ENCODE peak calls at places on chromosomes 11 and 22, in nine cellular contexts. V is left ventricle myocardium inferior, T is PC-3, H is mucosa of descending colon, S is fibroblast of lung, R is GM23338, Q is neuronal stem cell, G is OCI-LY7, Y is kidney. Z is an unnamed sample.
A peak's percentile ranks its signal among the peaks of the same experiment; 100 is the strongest.

GRCh38 chr11:128915148-128915519 is 24.0 kb downstream of the KCNJ5 start:
- DNase-seq in T (no peak), Y (no peak), Q (no peak), H (no peak), G (no peak), V (peak; percentile 7), R (no peak), S (no peak), Z (no peak)

GRCh38 chr11:126646701-126647209 is 291.3 kb downstream of the ST3GAL4 start:
- DNase-seq in Y (no peak), R (no peak), S (no peak), V (no peak), Q (no peak), G (no peak), T (no peak), H (no peak), Z (no peak)

GRCh38 chr11:79060081-79060480 is 380.7 kb downstream of the TENM4 start:
- DNase-seq in S (no peak), Q (no peak), R (no peak), T (no peak), G (no peak), Y (no peak), H (no peak), V (no peak), Z (no peak)

GRCh38 chr22:39545310-39546063 is 12.9 kb upstream of the RPS19BP1 start:
- DNase-seq in V (no peak), T (no peak), H (no peak), Y (no peak), S (peak; percentile 29), R (peak; percentile 91), Q (peak; percentile 73), G (no peak), Z (peak; percentile 76)

GRCh38 chr11:87296627-87297026 is 258.9 kb downstream of the TMEM135 start:
- DNase-seq in S (no peak), Q (no peak), T (no peak), Y (no peak), V (no peak), H (no peak), R (no peak), G (no peak), Z (no peak)

GRCh38 chr11:18749681-18750319 is 23.8 kb upstream of the IGSF22 start:
- DNase-seq in H (no peak), G (no peak), S (peak; percentile 61), Q (no peak), R (peak; percentile 47), Y (no peak), V (no peak), T (peak; percentile 82), Z (no peak)

GRCh38 chr11:73384871-73385692 is 8.9 kb downstream of the RELT start:
- DNase-seq in R (no peak), Y (peak; percentile 81), S (no peak), T (no peak), G (peak; percentile 89), V (peak; percentile 65), Q (no peak), H (peak; percentile 85), Z (peak; percentile 38)

GRCh38 chr11:67298786-67299185 is 4.5 kb upstream of the SSH3 start:
- DNase-seq in H (no peak), Y (peak; percentile 40), G (no peak), T (no peak), V (no peak), Q (no peak), R (no peak), S (no peak), Z (no peak)

GRCh38 chr11:76245720-76246119 is 39.4 kb upstream of the WNT11 start:
- DNase-seq in H (peak; percentile 19), S (no peak), G (no peak), V (no peak), R (no peak), Y (peak; percentile 48), T (no peak), Q (no peak), Z (no peak)

GRCh38 chr11:11211186-11211585 is 141.9 kb downstream of the CSNK2A3 start:
- DNase-seq in V (no peak), H (no peak), Y (no peak), Q (no peak), T (no peak), S (no peak), R (no peak), G (no peak), Z (no peak)

GRCh38 chr22:43276311-43276710 is 66.9 kb downstream of the SCUBE1 start:
- DNase-seq in R (no peak), Y (no peak), S (no peak), H (no peak), G (no peak), Q (no peak), V (no peak), T (no peak), Z (no peak)

GRCh38 chr22:23537421-23537820 is 42.7 kb downstream of the IGLL1 start:
- DNase-seq in G (no peak), Y (no peak), S (no peak), Q (no peak), T (no peak), R (no peak), H (no peak), V (no peak), Z (peak; percentile 76)

GRCh38 chr11:99645934-99646333 is 625.2 kb downstream of the CNTN5 start:
- DNase-seq in Y (no peak), R (no peak), T (no peak), G (no peak), V (no peak), S (no peak), H (no peak), Q (no peak), Z (no peak)

GRCh38 chr11:69981119-69981770 is 96.9 kb upstream of the ANO1 start:
- DNase-seq in T (no peak), V (no peak), R (no peak), H (no peak), G (no peak), Y (peak; percentile 32), Q (no peak), S (no peak), Z (peak; percentile 23)

GRCh38 chr22:43273902-43274484 is 69.2 kb downstream of the SCUBE1 start:
- DNase-seq in S (peak; percentile 60), Y (no peak), G (peak; percentile 55), T (peak; percentile 54), V (no peak), Q (peak; percentile 54), R (peak; percentile 84), H (no peak), Z (peak; percentile 67)

GRCh38 chr11:83827520-83827919 is 541.4 kb upstream of the CCDC90B start:
- DNase-seq in S (no peak), G (no peak), T (no peak), R (no peak), V (no peak), Y (no peak), H (no peak), Q (no peak), Z (no peak)

GRCh38 chr22:49789289-49790141 is 38.2 kb downstream of the BRD1 start:
- DNase-seq in Y (peak; percentile 79), G (no peak), H (peak; percentile 55), R (no peak), S (peak; percentile 53), T (no peak), Q (no peak), V (peak; percentile 65), Z (no peak)

GRCh38 chr22:49786976-49787843 is 40.5 kb downstream of the BRD1 start:
- DNase-seq in R (no peak), V (peak; percentile 16), S (no peak), G (no peak), Q (no peak), H (peak; percentile 25), Y (peak; percentile 62), T (no peak), Z (no peak)

GRCh38 chr22:49788492-49788891 is 39.2 kb downstream of the BRD1 start:
- DNase-seq in H (peak; percentile 70), R (no peak), G (no peak), Q (no peak), Y (peak; percentile 93), T (no peak), V (peak; percentile 79), S (peak; percentile 21), Z (peak; percentile 58)

GRCh38 chr22:49785841-49786451 is 41.7 kb downstream of the BRD1 start:
- DNase-seq in Q (no peak), G (no peak), H (peak; percentile 19), R (no peak), T (no peak), S (no peak), V (peak; percentile 13), Y (peak; percentile 30), Z (no peak)

GRCh38 chr22:49787861-49788260 is 39.8 kb downstream of the BRD1 start:
- DNase-seq in Y (no peak), R (no peak), T (no peak), V (no peak), Q (no peak), H (no peak), S (no peak), G (no peak), Z (no peak)
- H3K36me3 ChIP-seq in Y (peaks cover 26% of the 10 kb centered on the region), R (no peaks in the 10 kb centered on the region), T (peaks cover 10% of the 10 kb centered on the region), V (peaks cover 34% of the 10 kb centered on the region), Q (peaks cover 66% of the 10 kb centered on the region), H (peaks cover 8% of the 10 kb centered on the region), S (peaks cover 21% of the 10 kb centered on the region), G (peaks cover 73% of the 10 kb centered on the region), Z (no peaks in the 10 kb centered on the region)

DNA sequence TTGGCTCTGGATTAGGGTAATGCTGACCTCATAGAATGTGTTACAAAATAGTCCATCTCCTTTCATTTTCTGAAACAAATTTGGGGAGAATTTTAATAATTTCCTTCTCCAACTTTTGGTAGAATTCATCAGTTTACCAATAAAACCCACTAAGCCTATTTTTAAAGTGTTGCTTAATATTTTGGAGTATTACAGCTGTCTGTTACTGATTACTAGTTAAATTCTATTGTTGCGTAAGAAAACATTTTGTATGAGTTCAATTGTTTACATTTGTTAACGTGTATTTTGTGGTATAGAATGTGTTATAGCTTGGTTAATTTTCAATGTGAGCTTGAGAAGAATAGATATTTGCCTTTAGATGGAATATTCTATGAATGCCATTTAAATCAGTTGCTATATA is 11.6 kb downstream of the TRIM22 start:
- DNase-seq in Q (no peak), Y (no peak), T (no peak), S (no peak), H (no peak), G (no peak), V (no peak), R (no peak), Z (no peak)
- H3K36me3 ChIP-seq in Q (peaks cover 1% of the 10 kb centered on the region), Y (no peaks in the 10 kb centered on the region), T (no peaks in the 10 kb centered on the region), S (peaks cover 6% of the 10 kb centered on the region), H (no peaks in the 10 kb centered on the region), G (peaks cover 65% of the 10 kb centered on the region), V (peaks cover 76% of the 10 kb centered on the region), R (peaks cover 18% of the 10 kb centered on the region), Z (no peaks in the 10 kb centered on the region)

DNA sequence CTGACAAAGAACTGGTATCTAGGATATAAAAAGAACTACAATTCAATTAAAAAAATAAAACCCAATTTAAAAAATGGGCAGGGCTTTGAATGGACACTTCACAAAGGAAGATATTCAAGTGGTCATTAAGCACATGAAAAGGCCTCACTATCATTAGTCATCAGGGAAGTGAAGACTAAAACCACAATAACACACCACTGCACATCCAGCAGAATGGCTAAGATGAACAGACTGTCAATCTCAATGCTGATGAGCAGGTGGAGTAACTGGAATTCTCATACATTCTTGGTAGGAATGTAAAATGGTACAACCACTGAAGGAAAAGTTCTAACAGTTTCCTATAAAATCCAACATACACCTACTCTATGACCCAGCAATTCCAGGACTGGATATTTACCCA is 8.9 kb downstream of the HPS4 start:
- DNase-seq in S (no peak), Q (no peak), T (peak; percentile 47), Y (no peak), V (no peak), G (no peak), H (no peak), R (no peak), Z (no peak)
- H3K36me3 ChIP-seq in S (peaks cover 12% of the 10 kb centered on the region), Q (peaks cover 34% of the 10 kb centered on the region), T (peaks cover 15% of the 10 kb centered on the region), Y (peaks cover 54% of the 10 kb centered on the region), V (peaks cover 83% of the 10 kb centered on the region), G (peaks cover 92% of the 10 kb centered on the region), H (peaks cover 4% of the 10 kb centered on the region), R (peaks cover 65% of the 10 kb centered on the region), Z (no peaks in the 10 kb centered on the region)

GRCh38 chr11:47489395-47489755 is 40.4 kb upstream of the RAPSN start:
- DNase-seq in G (no peak), H (no peak), R (no peak), Q (no peak), Y (no peak), T (no peak), S (peak; percentile 73), V (no peak), Z (no peak)
- H3K36me3 ChIP-seq in G (peaks cover 71% of the 10 kb centered on the region), H (no peaks in the 10 kb centered on the region), R (peaks cover 40% of the 10 kb centered on the region), Q (peaks cover 9% of the 10 kb centered on the region), Y (peaks cover 29% of the 10 kb centered on the region), T (peaks cover 22% of the 10 kb centered on the region), S (peaks cover 6% of the 10 kb centered on the region), V (peaks cover 24% of the 10 kb centered on the region), Z (no peaks in the 10 kb centered on the region)

Z was measured in testis.